ENCODE peak calls at places on chromosome 22, in six cellular contexts. Y is BE2C, H is SJSA1, V is C1 segment of cervical spinal cord, X is glutamatergic neuron, Z is GM23248. C is an unnamed sample.

GRCh38 chr22:37309221-37310074 is 27.1 kb downstream of the CYTH4 start:
- DNase-seq in Y (no peak), H (no peak), V (no peak), X (no peak), Z (no peak), C (no peak)

GRCh38 chr22:38243007-38243775 is 29.6 kb downstream of the TMEM184B start:
- DNase-seq in Y (peak), H (peak), V (peak), X (no peak), Z (no peak), C (peak)

GRCh38 chr22:27788889-27789288 is 12.7 kb downstream of the MN1 start:
- DNase-seq in Y (no peak), H (no peak), V (no peak), X (no peak), Z (no peak), C (no peak)

GRCh38 chr22:50253941-50254340 is 2.9 kb upstream of the HDAC10 start:
- DNase-seq in Y (no peak), H (no peak), V (no peak), X (no peak), Z (no peak), C (no peak)

GRCh38 chr22:45268958-45269844 is 15.5 kb upstream of the UPK3A start:
- DNase-seq in Y (peak), H (peak), V (peak), X (peak), Z (peak), C (peak)

GRCh38 chr22:44600386-44600785 is 101.6 kb upstream of the PRR5 start:
- DNase-seq in Y (no peak), H (no peak), V (no peak), X (no peak), Z (no peak), C (no peak)

GRCh38 chr22:35376728-35377472 is 4.0 kb upstream of the HMOX1 start:
- DNase-seq in Y (peak), H (peak), V (peak), X (peak), Z (peak), C (peak)

GRCh38 chr22:44439356-44440223 is 58.4 kb downstream of the RTL6 start:
- DNase-seq in Y (no peak), H (no peak), V (no peak), X (no peak), Z (no peak), C (no peak)

GRCh38 chr22:44664149-44664548 is 37.9 kb upstream of the PRR5 start:
- DNase-seq in Y (peak), H (no peak), V (peak), X (no peak), Z (no peak), C (no peak)

GRCh38 chr22:41650229-41650628 is 29.1 kb downstream of the XRCC6 start:
- DNase-seq in Y (no peak), H (no peak), V (no peak), X (no peak), Z (no peak), C (no peak)

GRCh38 chr22:40593460-40594273 is 42.9 kb downstream of the MRTFA start:
- DNase-seq in Y (no peak), H (no peak), V (no peak), X (no peak), Z (no peak), C (no peak)

GRCh38 chr22:46030241-46030880 is 53.4 kb upstream of the WNT7B start:
- DNase-seq in Y (no peak), H (no peak), V (no peak), X (no peak), Z (no peak), C (no peak)

GRCh38 chr22:49079743-49080500 is 747.8 kb downstream of the BRD1 start:
- DNase-seq in Y (no peak), H (no peak), V (no peak), X (no peak), Z (no peak), C (no peak)

GRCh38 chr22:30649430-30650007 is 13.9 kb downstream of the SLC35E4 start:
- DNase-seq in Y (no peak), H (no peak), V (no peak), X (no peak), Z (peak), C (no peak)

GRCh38 chr22:32202539-32203180 is 2.2 kb downstream of the RFPL2 start:
- DNase-seq in Y (peak), H (no peak), V (peak), X (peak), Z (peak), C (peak)

GRCh38 chr22:17767236-17768065 is 6.8 kb downstream of the BID start:
- DNase-seq in Y (no peak), H (no peak), V (no peak), X (no peak), Z (no peak), C (no peak)

GRCh38 chr22:26404851-26405357 is 24.2 kb upstream of the ASPHD2 start:
- DNase-seq in Y (no peak), H (no peak), V (no peak), X (no peak), Z (peak), C (no peak)

GRCh38 chr22:48799227-48799970 is 1028.3 kb downstream of the BRD1 start:
- DNase-seq in Y (no peak), H (no peak), V (no peak), X (no peak), Z (no peak), C (no peak)

GRCh38 chr22:33210129-33210784 is 152.1 kb upstream of the SYN3 start:
- DNase-seq in Y (peak), H (peak), V (no peak), X (peak), Z (peak), C (peak)

GRCh38 chr22:36744791-36745190 is 31.1 kb downstream of the IFT27 start:
- DNase-seq in Y (no peak), H (no peak), V (no peak), X (no peak), Z (no peak), C (no peak)

GRCh38 chr22:39283312-39284141 is 35.9 kb downstream of the RPL3 start:
- DNase-seq in Y (no peak), H (peak), V (no peak), X (no peak), Z (no peak), C (no peak)

GRCh38 chr22:47409501-47410275 is 647.2 kb downstream of the TBC1D22A start:
- DNase-seq in Y (no peak), H (peak), V (no peak), X (no peak), Z (no peak), C (no peak)

GRCh38 chr22:45817705-45818104 is 146.1 kb downstream of the ATXN10 start:
- DNase-seq in Y (no peak), H (no peak), V (no peak), X (no peak), Z (no peak), C (no peak)

GRCh38 chr22:20814221-20814808 is 40.4 kb downstream of the SERPIND1 start:
- DNase-seq in Y (no peak), H (no peak), V (no peak), X (no peak), Z (no peak), C (no peak)

GRCh38 chr22:47165338-47165931 is 403.0 kb downstream of the TBC1D22A start:
- DNase-seq in Y (no peak), H (no peak), V (no peak), X (peak), Z (no peak), C (no peak)

GRCh38 chr22:31631381-31631780 is 30.6 kb downstream of the PISD start:
- DNase-seq in Y (no peak), H (no peak), V (no peak), X (no peak), Z (peak), C (no peak)

C was measured in nephron progenitor cell.